ENCODE peak calls at places on chromosome 12, in five cellular contexts. J, U, X, I and Y are unnamed samples. For H3K9me3, the result is how much of the 10 kb centered on the place peaks cover.

GRCh38 chr12:8038659-8039114 is 6.2 kb downstream of the FOXJ2 start:
- DNase-seq in U (no peak), J (peak), X (peak), I (no peak), Y (peak)

GRCh38 chr12:54689984-54690383 is 41.8 kb upstream of the DCD start:
- DNase-seq in X (peak), J (no peak), I (peak), U (no peak), Y (no peak)

GRCh38 chr12:28497889-28498411 is 307.7 kb downstream of the CCDC91 start:
- DNase-seq in U (no peak), I (peak), X (no peak), J (no peak), Y (no peak)

GRCh38 chr12:15688202-15688736 is 100.9 kb downstream of the EPS8 start:
- DNase-seq in U (no peak), X (no peak), I (peak), J (no peak), Y (no peak)

GRCh38 chr12:449203-449602 is 10.5 kb upstream of the B4GALNT3 start:
- DNase-seq in X (no peak), J (no peak), U (no peak), I (no peak), Y (no peak)

GRCh38 chr12:108495054-108495453 is 20.0 kb upstream of the FICD start:
- DNase-seq in X (peak), J (no peak), I (peak), U (no peak), Y (no peak)

GRCh38 chr12:57735198-57735855 is 3.2 kb downstream of the AGAP2 start:
- DNase-seq in J (no peak), I (no peak), X (peak), U (no peak), Y (no peak)

GRCh38 chr12:32560520-32560919 is 118.6 kb upstream of the DNM1L start:
- DNase-seq in I (no peak), X (no peak), U (no peak), J (no peak), Y (no peak)

GRCh38 chr12:121718653-121719239 is 6.2 kb downstream of the TMEM120B start:
- DNase-seq in U (no peak), J (no peak), X (no peak), I (no peak), Y (no peak)

GRCh38 chr12:101459642-101460346 is 15.3 kb upstream of the SPIC start:
- DNase-seq in J (no peak), X (no peak), U (no peak), I (peak), Y (no peak)

GRCh38 chr12:54421175-54421872 is 2.3 kb upstream of the ITGA5 start:
- DNase-seq in I (no peak), X (no peak), J (no peak), U (no peak), Y (peak)

GRCh38 chr12:915090-915489 is 34.4 kb downstream of the RAD52 start:
- DNase-seq in I (no peak), J (no peak), X (no peak), U (no peak), Y (no peak)

GRCh38 chr12:85280138-85280983 is at the start of gene ALX1:
- DNase-seq in J (peak), I (no peak), U (no peak), X (peak), Y (no peak)

GRCh38 chr12:24960222-24960855 is 11.4 kb upstream of the BCAT1 start:
- DNase-seq in J (no peak), U (no peak), X (peak), I (peak), Y (no peak)

GRCh38 chr12:103571286-103571685 is 15.8 kb upstream of the STAB2 start:
- DNase-seq in U (no peak), J (peak), X (peak), I (peak), Y (no peak)

GRCh38 chr12:52214421-52214802 is 18.6 kb upstream of the KRT7 start:
- DNase-seq in U (no peak), I (no peak), J (peak), X (no peak), Y (no peak)

GRCh38 chr12:25054783-25055144 is 105.9 kb upstream of the BCAT1 start:
- DNase-seq in J (no peak), U (no peak), I (no peak), X (no peak), Y (no peak)

GRCh38 chr12:83573676-83574075 is 887.0 kb downstream of the TMTC2 start:
- DNase-seq in J (no peak), U (no peak), I (peak), X (no peak), Y (no peak)

GRCh38 chr12:14810953-14811483 is 3.0 kb downstream of the SMCO3 start:
- DNase-seq in I (no peak), J (no peak), X (peak), U (no peak), Y (no peak)

GRCh38 chr12:461425-461824 is 1.7 kb downstream of the B4GALNT3 start:
- DNase-seq in J (no peak), X (no peak), I (no peak), U (no peak), Y (no peak)

GRCh38 chr12:2642176-2642892 is 152.4 kb upstream of the FKBP4 start:
- DNase-seq in U (no peak), X (no peak), I (no peak), J (no peak), Y (peak)

GRCh38 chr12:227286-227915 is 13.4 kb upstream of the SLC6A12 start:
- DNase-seq in U (peak), X (no peak), J (no peak), I (no peak), Y (no peak)

GRCh38 chr12:125683748-125684381 is 618.6 kb downstream of the AACS start:
- DNase-seq in J (no peak), U (no peak), I (no peak), X (peak), Y (no peak)

GRCh38 chr12:100234166-100234565 is 32.7 kb downstream of the DEPDC4 start:
- DNase-seq in I (no peak), X (no peak), J (no peak), U (no peak), Y (no peak)

GRCh38 chr12:84701041-84701440 is 211.6 kb downstream of the SLC6A15 start:
- DNase-seq in I (no peak), X (no peak), J (no peak), U (no peak), Y (no peak)

GRCh38 chr12:3342051-3342450 is 149.0 kb upstream of the PRMT8 start:
- DNase-seq in X (peak), I (no peak), U (no peak), J (no peak), Y (no peak)

GRCh38 chr12:47949441-47950341 is 13.7 kb upstream of the TMEM106C start:
- DNase-seq in X (peak), U (no peak), I (peak), J (peak), Y (peak)

GRCh38 chr12:76790564-76791552 is 26.9 kb downstream of the ZDHHC17 start:
- DNase-seq in J (no peak), I (peak), U (no peak), X (peak), Y (no peak)

GRCh38 chr12:122646568-122647220 is 56.5 kb downstream of the HCAR2 start:
- DNase-seq in J (no peak), X (no peak), I (no peak), U (no peak), Y (no peak)

GRCh38 chr12:120674172-120674571 is 12.8 kb upstream of the MLEC start:
- DNase-seq in X (no peak), J (no peak), U (no peak), I (no peak), Y (no peak)

GRCh38 chr12:108630481-108631207 is 3.0 kb downstream of the SELPLG start:
- DNase-seq in I (no peak), J (no peak), U (no peak), X (no peak), Y (no peak)

GRCh38 chr12:88035907-88036289 is 6.7 kb upstream of the C12orf50 start:
- DNase-seq in X (no peak), J (no peak), U (no peak), I (no peak), Y (no peak)

GRCh38 chr12:23014749-23015148 is 389.8 kb downstream of the ETNK1 start:
- DNase-seq in I (no peak), U (no peak), J (no peak), X (no peak), Y (no peak)

GRCh38 chr12:124010687-124011086 is 37.7 kb downstream of the ZNF664 start:
- DNase-seq in J (no peak), X (no peak), I (no peak), U (no peak), Y (no peak)

GRCh38 chr12:91370086-91370868 is 187.7 kb upstream of the DCN start:
- DNase-seq in I (no peak), X (peak), J (no peak), U (no peak), Y (no peak)

GRCh38 chr12:48863296-48863695 is 2.4 kb downstream of the RND1 start:
- DNase-seq in J (no peak), X (no peak), I (no peak), U (no peak), Y (no peak)

GRCh38 chr12:108633534-108634224 is at the start of gene SELPLG:
- DNase-seq in U (no peak), I (no peak), J (peak), X (no peak), Y (no peak)

GRCh38 chr12:69007166-69007857 is 74.3 kb upstream of the CPM start:
- DNase-seq in X (peak), I (no peak), J (no peak), U (no peak), Y (no peak)

GRCh38 chr12:12331244-12331771 is 18.7 kb downstream of the MANSC1 start:
- DNase-seq in X (peak), U (no peak), I (no peak), J (no peak), Y (peak)

GRCh38 chr12:12323118-12323517 is 26.9 kb downstream of the MANSC1 start:
- DNase-seq in J (no peak), X (no peak), I (no peak), U (no peak), Y (no peak)

GRCh38 chr12:12323606-12324005 is 26.4 kb downstream of the MANSC1 start:
- DNase-seq in J (no peak), I (no peak), U (no peak), X (no peak), Y (no peak)

GRCh38 chr12:12327802-12328201 is 22.2 kb downstream of the MANSC1 start:
- DNase-seq in X (peak), J (no peak), I (peak), U (no peak), Y (no peak)

GRCh38 chr12:12326262-12326661 is 23.8 kb downstream of the MANSC1 start:
- DNase-seq in X (no peak), J (no peak), I (no peak), U (no peak), Y (peak)
- H3K9me3 ChIP-seq in X (under half), J (under half), I (under half), U (under half), Y (under half)

DNA sequence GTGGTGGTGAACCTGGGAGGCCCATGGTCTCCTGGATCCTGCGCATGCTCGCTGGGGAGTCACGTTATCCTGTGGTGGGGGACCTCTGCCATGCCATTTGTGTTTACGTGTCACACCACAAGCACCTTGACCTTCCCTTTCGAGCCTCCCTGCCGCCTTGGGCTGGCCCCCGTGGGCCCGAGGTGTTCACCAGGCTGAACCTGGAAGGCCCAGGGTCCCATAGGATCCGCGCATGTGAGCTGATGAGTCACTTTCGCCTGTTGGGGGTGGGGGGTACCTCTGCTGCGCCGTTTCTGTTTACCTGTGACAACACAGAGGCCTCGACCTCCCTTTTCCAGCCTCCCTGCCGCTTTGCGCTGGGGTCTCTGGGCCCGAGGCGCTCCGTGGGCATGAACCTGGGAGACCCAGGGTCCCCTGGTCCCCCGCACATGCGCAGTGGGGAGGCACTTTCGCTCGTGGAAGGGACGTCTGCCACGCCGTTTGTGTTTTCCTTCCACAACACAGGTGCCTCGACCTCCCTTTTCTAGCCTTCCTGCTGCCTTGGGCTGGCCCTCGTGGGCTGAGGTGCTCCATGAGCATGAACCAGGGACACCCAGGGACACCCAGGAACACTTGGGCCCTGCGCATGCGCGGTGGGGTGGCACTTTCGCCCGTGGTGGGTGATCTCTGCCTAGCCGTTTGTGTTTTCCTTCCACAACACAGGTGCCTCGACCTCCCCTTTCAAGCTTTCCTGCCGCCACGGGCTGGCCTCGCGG is 334.1 kb downstream of the ALG10 start:
- DNase-seq in X (no peak), I (no peak), J (no peak), U (no peak), Y (no peak)
- H3K9me3 ChIP-seq in X (under half), I (under half), J (under half), U (under half), Y (under half)

GRCh38 chr12:33813536-33813935 is 208.8 kb upstream of the ALG10 start:
- DNase-seq in I (no peak), X (no peak), J (no peak), U (no peak), Y (no peak)
- H3K9me3 ChIP-seq in I (under half), X (under half), J (under half), U (under half), Y (under half)

GRCh38 chr12:4643747-4644146 is 5.1 kb downstream of the AKAP3 start:
- DNase-seq in J (no peak), I (no peak), U (no peak), X (no peak), Y (no peak)

GRCh38 chr12:4648499-4649357 is at the start of the genes AKAP3 and NDUFA9:
- DNase-seq in U (no peak), J (peak), I (peak), X (peak), Y (peak)

GRCh38 chr12:4645023-4645422 is 3.8 kb downstream of the AKAP3 start:
- DNase-seq in U (no peak), J (no peak), I (no peak), X (no peak), Y (no peak)

GRCh38 chr12:4649358-4649661 is 396 bp downstream of the NDUFA9 start:
- DNase-seq in J (no peak), X (no peak), I (no peak), U (no peak), Y (no peak)

DNA sequence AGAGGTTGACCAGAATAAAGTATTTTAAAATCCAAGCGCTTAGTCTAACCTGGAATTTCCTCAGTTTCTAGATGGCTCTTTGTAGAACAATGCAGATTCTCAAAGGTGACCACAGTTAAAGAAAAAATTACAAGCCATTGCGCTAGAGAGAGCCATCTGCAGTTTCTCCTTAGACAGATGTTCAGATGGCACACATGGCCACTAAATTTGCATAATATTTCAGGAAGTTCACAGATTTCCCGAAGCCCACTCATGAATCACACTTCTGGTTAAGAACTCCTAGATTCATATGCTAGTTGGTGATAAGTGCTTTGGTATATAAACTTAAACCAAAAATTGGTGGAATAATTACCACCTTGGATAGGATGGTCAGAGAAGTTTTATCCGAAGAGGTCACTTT is 752 bp downstream of the AKAP3 start:
- DNase-seq in U (no peak), J (no peak), I (no peak), X (no peak), Y (no peak)
- H3K9me3 ChIP-seq in U (under half), J (under half), I (under half), X (under half), Y (under half)